ENCODE peak calls at places on chromosome 18, in four cellular contexts. M, I, N and Q are unnamed samples.

GRCh38 chr18:23710068-23710527 is 20.8 kb downstream of the LAMA3 start:
- DNase-seq in M (no peak), I (no peak), N (no peak), Q (no peak)

GRCh38 chr18:78862395-78862794 is 117.2 kb upstream of the SALL3 start:
- DNase-seq in M (no peak), I (no peak), N (no peak), Q (no peak)

GRCh38 chr18:48735070-48735676 is 196.3 kb downstream of the CTIF start:
- DNase-seq in M (no peak), I (no peak), N (no peak), Q (no peak)

GRCh38 chr18:32276896-32277295 is 87.1 kb downstream of the MEP1B start:
- DNase-seq in M (no peak), I (no peak), N (no peak), Q (no peak)

GRCh38 chr18:11859903-11860407 is 8.7 kb downstream of the CHMP1B start:
- DNase-seq in M (peak; percentile 13), I (no peak), N (no peak), Q (no peak)

GRCh38 chr18:48002933-48003365 is 72.5 kb upstream of the SMAD2 start:
- DNase-seq in M (peak; percentile 60), I (no peak), N (no peak), Q (peak; percentile 91)

GRCh38 chr18:36942264-36942663 is 113.3 kb downstream of the KIAA1328 start:
- DNase-seq in M (peak; percentile 57), I (no peak), N (no peak), Q (no peak)

GRCh38 chr18:9249254-9249653 is 85.3 kb upstream of the TWSG1 start:
- DNase-seq in M (no peak), I (no peak), N (no peak), Q (no peak)

GRCh38 chr18:32470136-32470712 is 458 bp downstream of the GAREM1 start:
- DNase-seq in M (peak; percentile 77), I (no peak), N (peak; percentile 21), Q (peak; percentile 73)

GRCh38 chr18:72119082-72119481 is 425.1 kb downstream of the CBLN2 start:
- DNase-seq in M (no peak), I (no peak), N (no peak), Q (no peak)

GRCh38 chr18:21741511-21742322 is 1.1 kb downstream of the MIB1 start:
- DNase-seq in M (peak; percentile 77), I (no peak), N (no peak), Q (peak; percentile 68)

GRCh38 chr18:21242141-21243040 is at the start of gene GREB1L:
- DNase-seq in M (peak; percentile 89), I (no peak), N (peak; percentile 20), Q (peak; percentile 71)

GRCh38 chr18:70382032-70382431 is 93.2 kb downstream of the SOCS6 start:
- DNase-seq in M (peak; percentile 61), I (no peak), N (no peak), Q (no peak)

GRCh38 chr18:45221363-45221762 is 393.9 kb upstream of the SLC14A2 start:
- DNase-seq in M (no peak), I (no peak), N (no peak), Q (peak; percentile 67)

GRCh38 chr18:9550413-9550812 is 63.9 kb downstream of the PPP4R1 start:
- DNase-seq in M (no peak), I (no peak), N (no peak), Q (no peak)

GRCh38 chr18:56358608-56359007 is 279.8 kb downstream of the TXNL1 start:
- DNase-seq in M (no peak), I (no peak), N (no peak), Q (no peak)

GRCh38 chr18:44602845-44603244 is 77.8 kb upstream of the SETBP1 start:
- DNase-seq in M (no peak), I (no peak), N (no peak), Q (no peak)

GRCh38 chr18:67359868-67360838 is 156.4 kb downstream of the DSEL start:
- DNase-seq in M (no peak), I (peak; percentile 31), N (peak; percentile 16), Q (no peak)

GRCh38 chr18:71799016-71799673 is 745.0 kb downstream of the CBLN2 start:
- DNase-seq in M (no peak), I (no peak), N (no peak), Q (no peak)

GRCh38 chr18:36493349-36494281 is 196.1 kb downstream of the FHOD3 start:
- DNase-seq in M (peak; percentile 46), I (no peak), N (no peak), Q (no peak)

GRCh38 chr18:12628706-12629702 is 28.9 kb downstream of the SPIRE1 start:
- DNase-seq in M (no peak), I (no peak), N (no peak), Q (no peak)

GRCh38 chr18:10290244-10291240 is 163.9 kb upstream of the APCDD1 start:
- DNase-seq in M (no peak), I (no peak), N (no peak), Q (no peak)

GRCh38 chr18:61400714-61401113 is 67.5 kb downstream of the CDH20 start:
- DNase-seq in M (no peak), I (no peak), N (no peak), Q (no peak)

GRCh38 chr18:28960146-28960545 is 783.2 kb upstream of the CDH2 start:
- DNase-seq in M (no peak), I (no peak), N (no peak), Q (no peak)

GRCh38 chr18:63043516-63043915 is 276.1 kb downstream of the BCL2 start:
- DNase-seq in M (no peak), I (no peak), N (no peak), Q (no peak)

GRCh38 chr18:21739604-21740473 is 753 bp upstream of the MIB1 start:
- DNase-seq in M (no peak), I (no peak), N (no peak), Q (no peak)

GRCh38 chr18:8365006-8365405 is 244.2 kb upstream of the RAB12 start:
- DNase-seq in M (no peak), I (no peak), N (no peak), Q (no peak)

GRCh38 chr18:58581265-58581664 is 47.6 kb downstream of the ALPK2 start:
- DNase-seq in M (peak; percentile 30), I (no peak), N (no peak), Q (no peak)

GRCh38 chr18:56124186-56124585 is 514.2 kb downstream of the TXNL1 start:
- DNase-seq in M (no peak), I (no peak), N (no peak), Q (no peak)

GRCh38 chr18:73677458-73677857 is 470.2 kb downstream of the FBXO15 start:
- DNase-seq in M (no peak), I (no peak), N (no peak), Q (no peak)